ENCODE peak calls at places on chromosome 17, in seven cellular contexts. O, F, W, Z, T, L and A are unnamed samples.

GRCh38 chr17:66008680-66009079 is 183.3 kb downstream of the CEP112 start:
- DNase-seq in T (no peak), Z (no peak), W (no peak), O (no peak), F (no peak), L (no peak), A (no peak)

GRCh38 chr17:40952675-40953074 is 14.1 kb downstream of the KRT39 start:
- DNase-seq in W (peak; percentile 10), F (peak; percentile 33), O (peak; percentile 93), T (no peak), Z (no peak), L (no peak), A (peak; percentile 78)

GRCh38 chr17:27310548-27311110 is 16.7 kb downstream of the WSB1 start:
- DNase-seq in T (no peak), W (no peak), O (no peak), Z (no peak), L (no peak), F (no peak), A (no peak)

GRCh38 chr17:49108318-49108717 is 24.3 kb upstream of the B4GALNT2 start:
- DNase-seq in W (peak; percentile 61), Z (no peak), F (no peak), T (no peak), L (no peak), O (peak; percentile 85), A (peak; percentile 44)

GRCh38 chr17:63984651-63985386 is 12.1 kb upstream of the SCN4A start:
- DNase-seq in Z (no peak), L (no peak), F (no peak), W (no peak), O (peak; percentile 91), T (no peak), A (peak; percentile 88)

GRCh38 chr17:30300803-30301202 is 9.1 kb upstream of the BLMH start:
- DNase-seq in W (no peak), O (no peak), Z (no peak), T (no peak), L (no peak), F (no peak), A (no peak)

GRCh38 chr17:77086433-77087010 is 54.2 kb upstream of the SEC14L1 start:
- DNase-seq in F (peak; percentile 81), O (peak; percentile 72), Z (peak; percentile 97), T (peak; percentile 61), W (peak; percentile 85), L (peak; percentile 99), A (peak; percentile 80)

GRCh38 chr17:9003355-9004131 is 17.8 kb upstream of the NTN1 start:
- DNase-seq in Z (peak; percentile 61), L (peak; percentile 59), O (no peak), W (peak; percentile 56), T (peak; percentile 88), F (peak; percentile 25), A (no peak)

GRCh38 chr17:61583242-61583641 is 7.8 kb downstream of the NACA2 start:
- DNase-seq in W (peak; percentile 35), T (no peak), F (no peak), O (peak; percentile 83), L (no peak), Z (no peak), A (peak; percentile 69)

GRCh38 chr17:72534776-72535175 is 414.0 kb downstream of the SOX9 start:
- DNase-seq in W (no peak), F (no peak), O (no peak), L (no peak), Z (no peak), T (no peak), A (no peak)

GRCh38 chr17:19398301-19399181 is 11.6 kb upstream of the MFAP4 start:
- DNase-seq in O (no peak), Z (no peak), F (no peak), T (no peak), W (no peak), L (no peak), A (peak; percentile 35)

GRCh38 chr17:17833664-17834357 is 3.0 kb downstream of the SREBF1 start:
- DNase-seq in O (no peak), L (no peak), Z (no peak), F (no peak), T (no peak), W (no peak), A (no peak)

GRCh38 chr17:17830269-17830567 is 6.6 kb downstream of the SREBF1 start:
- DNase-seq in W (no peak), L (no peak), Z (no peak), O (no peak), F (no peak), T (no peak), A (no peak)

GRCh38 chr17:17832040-17832363 is 4.8 kb downstream of the SREBF1 start:
- DNase-seq in T (no peak), F (no peak), O (no peak), L (no peak), Z (no peak), W (no peak), A (no peak)

GRCh38 chr17:17830740-17831207 is 6.0 kb downstream of the SREBF1 start:
- DNase-seq in T (no peak), O (no peak), L (no peak), Z (no peak), F (no peak), W (no peak), A (no peak)

DNA sequence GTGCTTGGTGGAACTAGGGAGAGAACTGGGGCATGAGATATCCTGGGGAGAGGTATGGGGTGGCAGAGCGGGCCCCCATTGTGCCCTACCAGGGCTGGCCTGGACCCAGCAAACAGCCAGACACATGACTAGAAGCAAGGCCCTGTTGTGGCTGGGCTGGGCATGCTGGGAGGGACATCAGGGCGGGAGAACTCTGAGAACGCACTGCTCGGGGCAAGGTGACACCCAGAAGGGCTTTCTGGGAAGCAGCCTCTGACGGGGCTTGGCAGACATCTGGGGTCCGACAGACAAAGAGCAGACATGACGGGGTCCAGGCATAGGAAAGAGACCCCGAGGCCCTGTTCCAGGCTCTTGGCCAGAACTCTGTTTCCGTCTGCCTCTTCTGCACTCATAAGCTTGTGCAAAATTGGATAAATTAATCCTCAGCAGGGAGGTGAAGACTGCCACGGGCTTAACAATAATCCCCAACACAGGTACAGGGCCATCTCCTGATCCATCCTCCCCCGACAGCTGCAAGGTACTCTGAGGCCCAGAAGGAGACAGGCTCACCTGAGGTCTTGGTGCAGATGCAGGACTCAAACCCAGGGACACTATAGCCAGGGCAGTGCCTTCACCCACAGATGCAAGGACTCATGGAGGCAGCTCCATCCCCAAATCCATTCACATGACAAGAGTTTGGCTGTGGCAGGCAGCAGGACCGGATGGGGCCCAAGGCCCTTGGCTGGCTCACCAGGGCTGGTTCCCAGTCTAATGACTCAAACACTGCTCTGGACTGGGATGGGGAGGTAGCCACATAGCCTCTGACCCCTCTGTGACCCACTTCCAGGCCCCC is 5.4 kb downstream of the SREBF1 start:
- DNase-seq in F (no peak), W (no peak), O (no peak), L (no peak), T (no peak), Z (no peak), A (no peak)
- H4K8ac ChIP-seq in F (no peak overlapping the region), W (no peak overlapping the region), O (no peak overlapping the region), L (peak overlapping the region; percentile 31), T (no peak overlapping the region), Z (no peak overlapping the region), A (peak overlapping the region; percentile 24)

DNA sequence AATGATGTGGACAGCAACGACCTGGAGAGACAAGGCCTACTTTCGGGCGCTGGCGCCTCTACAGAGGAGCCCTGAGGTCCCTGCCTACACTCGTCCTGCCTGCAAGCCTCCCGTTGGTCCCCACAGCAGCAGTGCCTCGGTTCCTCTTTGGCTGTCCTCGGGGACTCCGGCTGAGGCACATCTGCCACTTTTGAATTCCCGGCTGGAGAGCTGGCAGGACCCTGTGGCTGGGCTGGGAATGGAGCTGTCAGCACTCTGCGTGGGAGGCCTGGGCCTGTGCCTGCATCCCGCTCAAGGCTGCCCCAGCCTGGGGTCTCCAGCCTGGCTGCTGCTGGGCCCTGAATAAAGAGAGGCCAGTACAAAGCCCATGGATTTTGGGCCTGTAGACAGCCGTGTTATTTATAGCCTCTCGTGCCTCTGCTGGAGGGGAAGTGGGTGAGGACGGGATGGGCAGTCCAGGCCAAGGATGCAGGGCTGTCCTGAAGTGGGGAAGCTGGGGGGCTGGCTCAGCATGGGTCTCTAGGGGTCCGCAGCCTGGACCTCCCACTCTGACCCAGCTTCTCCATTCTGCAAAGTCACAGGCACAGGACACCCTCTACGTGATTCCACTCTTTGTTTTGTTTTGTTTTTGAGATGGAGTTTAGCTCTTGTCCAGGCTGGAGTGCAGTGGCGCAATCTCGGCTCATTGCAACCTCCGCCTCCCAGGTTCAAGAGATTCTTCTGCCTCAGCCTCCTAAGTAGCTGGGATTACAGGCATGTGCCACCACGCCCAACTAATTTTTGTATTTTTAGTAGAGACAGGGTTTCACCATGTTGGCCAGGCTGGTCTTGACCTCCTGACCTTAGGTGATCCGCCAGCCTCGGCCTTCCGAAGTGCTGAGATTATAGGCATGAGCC is 10.6 kb upstream of the SPNS2 start:
- DNase-seq in O (no peak), F (no peak), T (no peak), W (no peak), Z (no peak), L (no peak), A (no peak)
- H4K8ac ChIP-seq in O (no peak overlapping the region), F (peak overlapping the region; percentile 64), T (no peak overlapping the region), W (no peak overlapping the region), Z (no peak overlapping the region), L (no peak overlapping the region), A (no peak overlapping the region)

DNA sequence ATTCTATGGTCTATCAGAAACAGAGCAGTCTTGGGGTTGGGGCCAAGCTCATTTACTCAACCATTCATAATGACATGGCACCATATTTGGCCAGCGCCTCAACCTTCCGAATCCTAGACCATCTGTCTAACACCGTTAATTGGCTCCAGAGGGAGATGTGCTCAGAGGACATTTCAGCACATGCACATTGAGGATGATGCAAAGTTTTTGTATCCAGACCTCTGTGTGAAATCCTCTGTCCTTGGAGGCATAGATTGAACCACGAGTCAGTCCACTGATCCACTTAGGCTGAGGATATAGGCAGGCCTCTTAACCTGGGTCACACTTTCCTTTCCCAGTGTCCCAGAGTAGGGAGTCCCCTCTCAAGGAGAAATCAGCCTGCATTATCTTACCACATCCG is 85.5 kb downstream of the SHISA6 start:
- DNase-seq in O (no peak), T (no peak), F (no peak), Z (no peak), L (no peak), W (no peak), A (no peak)
- H4K8ac ChIP-seq in O (no peak overlapping the region), T (no peak overlapping the region), F (no peak overlapping the region), Z (no peak overlapping the region), L (no peak overlapping the region), W (no peak overlapping the region), A (no peak overlapping the region)

GRCh38 chr17:82957469-82957795 is 117.6 kb upstream of the ZNF750 start:
- DNase-seq in F (no peak), W (no peak), Z (peak; percentile 25), T (no peak), O (no peak), L (no peak), A (no peak)
- H4K8ac ChIP-seq in F (no peak overlapping the region), W (no peak overlapping the region), Z (no peak overlapping the region), T (no peak overlapping the region), O (no peak overlapping the region), L (no peak overlapping the region), A (no peak overlapping the region)

DNA sequence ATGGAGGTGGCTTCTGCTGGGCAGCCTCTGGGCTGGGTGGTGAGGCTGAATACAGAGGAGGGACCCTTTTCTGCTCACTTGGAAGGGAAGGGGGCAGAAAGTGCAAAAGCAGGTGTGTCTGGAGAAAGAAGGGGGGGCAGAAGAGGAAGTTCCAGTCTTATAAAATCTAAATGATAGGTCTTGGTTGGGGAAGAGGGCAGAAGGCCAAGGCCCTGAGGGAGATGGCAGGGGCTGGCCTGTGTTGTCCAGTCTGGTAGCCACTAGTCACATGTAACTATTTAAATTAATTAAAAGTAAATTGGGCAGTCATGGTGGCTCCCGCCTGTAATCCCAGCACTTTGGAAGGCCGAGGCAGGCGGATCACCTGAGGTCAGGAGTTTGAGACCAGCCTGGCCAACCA is 2.5 kb upstream of the CAMKK1 start:
- DNase-seq in W (no peak), L (no peak), O (no peak), F (no peak), T (no peak), Z (no peak), A (no peak)
- H4K8ac ChIP-seq in W (no peak overlapping the region), L (no peak overlapping the region), O (no peak overlapping the region), F (no peak overlapping the region), T (no peak overlapping the region), Z (no peak overlapping the region), A (no peak overlapping the region)